ENCODE peak calls at places on chromosome 4, in eight cellular contexts. S is GM06990, G is transverse colon, R is RWPE2, E is lower lobe of right lung, W is AG09309, Y is ascending aorta, I is HFFc6. F is an unnamed sample.

GRCh38 chr4:57148831-57149230 is 38.6 kb upstream of the IGFBP7 start:
- DNase-seq in S (no peak), G (no peak), R (no peak), E (no peak), W (no peak), Y (no peak), I (peak), F (no peak)

GRCh38 chr4:83208371-83208770 is 76.2 kb downstream of the COQ2 start:
- DNase-seq in S (no peak), G (no peak), R (no peak), E (no peak), W (no peak), Y (no peak), I (no peak), F (no peak)

GRCh38 chr4:3244747-3245146 is 4.2 kb upstream of the MSANTD1 start:
- DNase-seq in S (no peak), G (no peak), R (no peak), E (no peak), W (no peak), Y (no peak), I (no peak), F (no peak)

GRCh38 chr4:26061248-26061986 is 147.4 kb downstream of the SMIM20 start:
- DNase-seq in S (no peak), G (no peak), R (no peak), E (no peak), W (no peak), Y (no peak), I (peak), F (no peak)

GRCh38 chr4:55237839-55238238 is 108.2 kb upstream of the SRD5A3 start:
- DNase-seq in S (no peak), G (no peak), R (no peak), E (no peak), W (no peak), Y (no peak), I (no peak), F (no peak)

GRCh38 chr4:113260671-113261070 is 211.2 kb downstream of the ANK2 start:
- DNase-seq in S (no peak), G (no peak), R (no peak), E (no peak), W (no peak), Y (no peak), I (no peak), F (no peak)

GRCh38 chr4:113435893-113436292 is 325.6 kb downstream of the CAMK2D start:
- DNase-seq in S (no peak), G (no peak), R (peak), E (no peak), W (no peak), Y (peak), I (peak), F (peak)

GRCh38 chr4:187128971-187129370 is 405.3 kb upstream of the FAT1 start:
- DNase-seq in S (no peak), G (no peak), R (no peak), E (no peak), W (peak), Y (no peak), I (no peak), F (no peak)

GRCh38 chr4:177128306-177128705 is 181.4 kb upstream of the NEIL3 start:
- DNase-seq in S (no peak), G (no peak), R (no peak), E (no peak), W (no peak), Y (no peak), I (peak), F (no peak)

GRCh38 chr4:26275261-26275660 is 45.6 kb upstream of the RBPJ start:
- DNase-seq in S (no peak), G (no peak), R (no peak), E (no peak), W (no peak), Y (no peak), I (no peak), F (no peak)

GRCh38 chr4:80006935-80007744 is 65.9 kb downstream of the ANTXR2 start:
- DNase-seq in S (no peak), G (no peak), R (no peak), E (no peak), W (no peak), Y (no peak), I (no peak), F (no peak)

GRCh38 chr4:182863501-182863900 is 53.7 kb downstream of the DCTD start:
- DNase-seq in S (no peak), G (no peak), R (no peak), E (no peak), W (no peak), Y (no peak), I (no peak), F (no peak)

GRCh38 chr4:171186700-171187099 is 626.5 kb upstream of the GALNTL6 start:
- DNase-seq in S (no peak), G (no peak), R (no peak), E (no peak), W (no peak), Y (no peak), I (no peak), F (no peak)

GRCh38 chr4:174119818-174120217 is 163.6 kb downstream of the FBXO8 start:
- DNase-seq in S (no peak), G (no peak), R (no peak), E (no peak), W (no peak), Y (no peak), I (no peak), F (no peak)

GRCh38 chr4:73869130-73870055 is at the start of gene CXCL1:
- DNase-seq in S (no peak), G (peak), R (no peak), E (peak), W (no peak), Y (no peak), I (no peak), F (no peak)

GRCh38 chr4:30005995-30006394 is 714.2 kb upstream of the PCDH7 start:
- DNase-seq in S (no peak), G (no peak), R (no peak), E (no peak), W (no peak), Y (no peak), I (no peak), F (no peak)

GRCh38 chr4:106136777-106137331 is 179.2 kb downstream of the TBCK start:
- DNase-seq in S (no peak), G (no peak), R (no peak), E (no peak), W (no peak), Y (no peak), I (no peak), F (no peak)

GRCh38 chr4:147586637-147587036 is 30.6 kb upstream of the TMEM184C start:
- DNase-seq in S (no peak), G (no peak), R (no peak), E (no peak), W (no peak), Y (no peak), I (no peak), F (no peak)

GRCh38 chr4:159159611-159160010 is 56.7 kb downstream of the RAPGEF2 start:
- DNase-seq in S (no peak), G (no peak), R (no peak), E (no peak), W (no peak), Y (no peak), I (no peak), F (no peak)

GRCh38 chr4:683982-684571 is 4.9 kb downstream of the SLC49A3 start:
- DNase-seq in S (peak), G (peak), R (no peak), E (peak), W (no peak), Y (peak), I (peak), F (no peak)

GRCh38 chr4:130432289-130432688 is 1336.3 kb downstream of the C4orf33 start:
- DNase-seq in S (no peak), G (no peak), R (no peak), E (no peak), W (no peak), Y (no peak), I (no peak), F (no peak)

GRCh38 chr4:168585168-168586091 is 88.6 kb downstream of the PALLD start:
- DNase-seq in S (no peak), G (peak), R (peak), E (peak), W (peak), Y (peak), I (peak), F (peak)

GRCh38 chr4:1237981-1238675 is 10.8 kb downstream of the CTBP1 start:
- DNase-seq in S (peak), G (peak), R (peak), E (peak), W (no peak), Y (peak), I (no peak), F (no peak)

GRCh38 chr4:83212041-83212851 is 72.4 kb downstream of the COQ2 start:
- DNase-seq in S (peak), G (peak), R (no peak), E (no peak), W (no peak), Y (no peak), I (no peak), F (no peak)

GRCh38 chr4:57157611-57158137 is 47.5 kb upstream of the IGFBP7 start:
- DNase-seq in S (no peak), G (no peak), R (no peak), E (no peak), W (no peak), Y (no peak), I (no peak), F (no peak)

GRCh38 chr4:21181716-21182115 is 481.5 kb downstream of the PACRGL start:
- DNase-seq in S (no peak), G (no peak), R (no peak), E (no peak), W (no peak), Y (no peak), I (no peak), F (no peak)

GRCh38 chr4:94410678-94411206 is 41.0 kb upstream of the PDLIM5 start:
- DNase-seq in S (no peak), G (peak), R (peak), E (no peak), W (no peak), Y (peak), I (no peak), F (peak)

GRCh38 chr4:93825551-93826216 is 2.9 kb upstream of the ATOH1 start:
- DNase-seq in S (no peak), G (no peak), R (no peak), E (no peak), W (no peak), Y (no peak), I (no peak), F (no peak)

GRCh38 chr4:105440890-105441289 is 33.0 kb downstream of the PPA2 start:
- DNase-seq in S (no peak), G (no peak), R (no peak), E (no peak), W (no peak), Y (no peak), I (no peak), F (no peak)

GRCh38 chr4:113383111-113383785 is 333.8 kb downstream of the ANK2 start:
- DNase-seq in S (no peak), G (no peak), R (no peak), E (no peak), W (peak), Y (no peak), I (peak), F (peak)

GRCh38 chr4:48129307-48130014 is 4.6 kb downstream of the TXK start:
- DNase-seq in S (no peak), G (peak), R (no peak), E (no peak), W (no peak), Y (no peak), I (no peak), F (no peak)

GRCh38 chr4:93394488-93395185 is 433.9 kb upstream of the ATOH1 start:
- DNase-seq in S (no peak), G (no peak), R (no peak), E (no peak), W (no peak), Y (no peak), I (no peak), F (peak)

GRCh38 chr4:185143596-185143969 is 517 bp downstream of the SLC25A4 start:
- DNase-seq in S (no peak), G (peak), R (no peak), E (peak), W (no peak), Y (peak), I (peak), F (no peak)

GRCh38 chr4:25936696-25937095 is 22.7 kb downstream of the SMIM20 start:
- DNase-seq in S (no peak), G (no peak), R (no peak), E (no peak), W (no peak), Y (no peak), I (no peak), F (no peak)

GRCh38 chr4:111296466-111296865 is 673.6 kb upstream of the PITX2 start:
- DNase-seq in S (no peak), G (no peak), R (no peak), E (no peak), W (no peak), Y (no peak), I (no peak), F (no peak)
- TF ChIP-seq CTCF in S (no peak), G (no peak), R (no peak), E (no peak), W (no peak), Y (no peak), I (no peak), F (no peak)

GRCh38 chr4:7295917-7296660 is 103.8 kb downstream of the SORCS2 start:
- DNase-seq in S (no peak), G (peak), R (no peak), E (no peak), W (no peak), Y (no peak), I (peak), F (peak)
- TF ChIP-seq CTCF in S (peak), G (peak), R (peak), E (peak), W (peak), Y (peak), I (peak), F (peak)

DNA sequence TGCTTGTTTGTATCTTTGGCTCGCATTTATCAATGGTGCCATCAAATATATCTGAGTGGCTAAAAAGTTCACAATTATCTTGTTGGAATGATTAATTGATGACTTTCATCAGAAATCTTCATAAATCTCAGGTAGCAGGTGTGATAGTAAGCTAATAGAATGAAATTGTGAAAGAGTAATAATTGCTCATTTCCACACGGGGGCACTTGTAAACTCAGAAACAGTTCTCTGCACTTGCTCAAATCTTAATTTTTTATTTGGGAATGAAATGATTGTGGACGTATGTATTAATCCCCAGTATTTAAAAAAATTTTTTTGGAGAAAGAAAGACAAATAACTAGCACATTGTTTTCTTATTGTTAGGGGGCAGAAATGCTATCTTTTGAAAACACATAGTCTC is 132.8 kb downstream of the DTHD1 start:
- DNase-seq in S (no peak), G (no peak), R (no peak), E (no peak), W (no peak), Y (no peak), I (no peak), F (no peak)
- TF ChIP-seq CTCF in S (peak), G (no peak), R (peak), E (peak), W (no peak), Y (no peak), I (peak), F (no peak)

DNA sequence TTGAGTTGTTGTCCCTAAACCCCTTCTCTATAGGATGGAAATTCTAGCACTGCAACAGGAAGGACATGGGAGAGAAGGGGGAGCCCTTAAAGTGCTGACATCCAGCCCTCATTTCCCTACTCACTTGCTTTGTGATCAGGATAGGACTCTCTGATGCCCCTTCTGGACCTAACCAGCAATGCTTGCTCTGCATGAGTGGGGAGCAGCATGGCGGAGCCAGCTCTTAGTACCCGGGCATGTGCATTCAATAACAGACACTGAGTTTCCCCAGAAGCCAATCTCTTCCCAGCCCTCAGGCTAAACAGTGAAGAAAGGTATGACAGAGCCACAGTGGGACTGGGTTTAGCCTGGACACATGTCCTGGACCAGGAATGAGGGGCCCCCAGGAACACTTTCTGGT is 14.0 kb downstream of the SOD3 start:
- DNase-seq in S (no peak), G (no peak), R (no peak), E (no peak), W (no peak), Y (no peak), I (no peak), F (no peak)
- TF ChIP-seq CTCF in S (peak), G (no peak), R (no peak), E (no peak), W (no peak), Y (no peak), I (peak), F (no peak)

GRCh38 chr4:6033381-6033780 is 15.2 kb upstream of the C4orf50 start:
- DNase-seq in S (no peak), G (no peak), R (no peak), E (no peak), W (no peak), Y (no peak), I (no peak), F (no peak)

GRCh38 chr4:6031831-6032230 is 13.6 kb upstream of the C4orf50 start:
- DNase-seq in S (no peak), G (no peak), R (no peak), E (no peak), W (no peak), Y (no peak), I (no peak), F (no peak)

GRCh38 chr4:6035786-6036185 is 17.6 kb upstream of the C4orf50 start:
- DNase-seq in S (no peak), G (no peak), R (no peak), E (no peak), W (no peak), Y (no peak), I (no peak), F (no peak)

GRCh38 chr4:6030679-6031078 is 12.4 kb upstream of the C4orf50 start:
- DNase-seq in S (no peak), G (no peak), R (no peak), E (no peak), W (no peak), Y (no peak), I (no peak), F (no peak)

DNA sequence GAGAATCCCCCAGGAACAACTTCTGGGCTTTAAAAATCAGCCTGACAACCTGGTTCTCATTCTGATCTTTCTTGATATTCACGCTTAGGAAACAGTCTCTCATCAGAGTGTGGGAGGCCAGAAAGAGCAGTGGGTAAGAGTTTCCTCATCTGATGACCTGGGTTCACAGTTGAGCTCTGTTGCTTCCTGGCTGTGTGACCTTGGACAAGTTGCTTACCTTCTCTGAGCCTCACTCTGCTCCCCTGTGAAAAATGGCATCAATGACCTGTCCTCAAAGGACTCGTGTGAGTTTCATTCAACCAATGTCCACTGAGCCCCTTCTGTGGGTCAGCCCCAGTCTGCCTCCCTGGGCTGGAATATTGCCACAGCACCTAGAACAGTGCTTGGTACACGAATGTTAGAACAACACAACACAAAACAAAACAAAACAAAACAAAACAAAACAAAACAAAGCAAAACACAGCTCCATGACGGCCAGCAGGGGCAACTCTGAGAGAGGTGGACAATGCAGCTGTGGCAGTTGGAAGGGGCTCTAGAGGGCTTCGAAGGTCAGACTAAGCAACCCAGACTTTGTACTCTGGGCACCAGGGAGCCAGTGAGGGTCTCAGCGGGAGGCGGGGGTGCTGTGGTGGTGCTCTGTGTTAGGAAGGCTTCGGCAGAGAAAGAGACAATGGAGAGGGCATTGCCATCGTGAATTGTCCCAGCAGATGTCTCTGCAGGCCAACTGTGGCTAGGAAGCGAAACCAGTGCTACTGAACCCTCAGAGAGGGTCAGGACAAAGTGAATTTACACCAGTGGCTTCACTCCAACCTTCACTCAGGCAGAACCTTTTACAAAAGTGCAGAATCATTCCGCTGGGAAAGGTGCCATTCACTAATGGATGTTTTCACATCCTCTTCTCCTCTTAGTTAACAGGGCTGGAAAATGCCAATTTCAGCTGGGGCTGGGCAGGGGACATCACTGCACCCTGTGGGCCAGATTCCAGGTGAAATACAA is 14.3 kb upstream of the C4orf50 start:
- DNase-seq in S (no peak), G (no peak), R (no peak), E (no peak), W (no peak), Y (no peak), I (no peak), F (no peak)
- TF ChIP-seq CTCF in S (no peak), G (no peak), R (no peak), E (no peak), W (no peak), Y (no peak), I (no peak), F (no peak)

GRCh38 chr4:38385286-38386010 is 278.6 kb upstream of the KLF3 start:
- DNase-seq in S (no peak), G (no peak), R (no peak), E (no peak), W (no peak), Y (no peak), I (no peak), F (no peak)
- TF ChIP-seq CTCF in S (no peak), G (no peak), R (no peak), E (no peak), W (no peak), Y (no peak), I (no peak), F (no peak)

DNA sequence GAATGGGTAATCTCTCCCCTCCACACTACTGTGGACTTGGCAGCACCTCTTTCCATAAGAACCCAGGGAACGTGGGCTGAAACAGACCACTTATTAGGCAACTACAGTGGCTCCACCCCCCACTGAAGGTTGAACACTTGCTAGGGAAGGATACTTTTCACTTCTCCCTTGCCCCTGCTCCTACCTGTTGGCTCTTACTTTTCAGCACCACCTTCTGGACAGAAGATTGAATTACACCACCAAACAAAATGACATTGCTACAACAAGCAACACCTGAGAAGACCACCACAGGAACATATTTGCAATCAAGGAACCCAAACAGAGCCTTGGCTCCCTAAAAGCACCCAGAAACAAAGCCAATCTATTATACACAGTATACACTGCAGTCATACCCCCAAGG is 132.1 kb upstream of the CXCL13 start:
- DNase-seq in S (no peak), G (no peak), R (no peak), E (no peak), W (no peak), Y (no peak), I (peak), F (no peak)
- TF ChIP-seq CTCF in S (peak), G (peak), R (peak), E (peak), W (peak), Y (peak), I (peak), F (peak)